ENCODE peak calls at places on chromosome 15, in four cellular contexts. G, Q, E and A are unnamed samples.

GRCh38 chr15:90188914-90189748 is 12.0 kb upstream of the SEMA4B start:
- DNase-seq in E (no peak), Q (no peak), G (no peak), A (no peak)

GRCh38 chr15:85396554-85396953 is 16.2 kb downstream of the AKAP13 start:
- DNase-seq in E (no peak), G (no peak), Q (no peak), A (no peak)

GRCh38 chr15:56468271-56468912 is 3.5 kb upstream of the MNS1 start:
- DNase-seq in E (no peak), G (no peak), Q (peak), A (peak)

GRCh38 chr15:38972831-38973230 is 408.2 kb upstream of the RASGRP1 start:
- DNase-seq in E (no peak), Q (no peak), G (no peak), A (no peak)

GRCh38 chr15:83435202-83435601 is 11.9 kb upstream of the SH3GL3 start:
- DNase-seq in E (no peak), Q (no peak), G (no peak), A (no peak)

GRCh38 chr15:33679065-33679464 is 289.2 kb upstream of the CHRM5 start:
- DNase-seq in G (no peak), Q (no peak), E (no peak), A (peak)

GRCh38 chr15:98873441-98874218 is 134.0 kb downstream of the PGPEP1L start:
- DNase-seq in Q (peak), G (no peak), E (no peak), A (peak)

GRCh38 chr15:61080209-61081027 is 148.7 kb downstream of the RORA start:
- DNase-seq in G (no peak), E (no peak), Q (no peak), A (no peak)

GRCh38 chr15:50166216-50166615 is 15.8 kb upstream of the SLC27A2 start:
- DNase-seq in G (no peak), Q (peak), E (no peak), A (no peak)

GRCh38 chr15:31163769-31164572 is 62.4 kb upstream of the TRPM1 start:
- DNase-seq in Q (no peak), E (no peak), G (no peak), A (peak)

GRCh38 chr15:83327041-83327440 is 42.6 kb upstream of the BNC1 start:
- DNase-seq in E (no peak), G (no peak), Q (no peak), A (peak)

GRCh38 chr15:80556694-80557367 is 138.3 kb upstream of the ABHD17C start:
- DNase-seq in Q (peak), G (no peak), E (peak), A (no peak)

GRCh38 chr15:78004919-78005634 is 72.4 kb downstream of the TBC1D2B start:
- DNase-seq in E (no peak), G (no peak), Q (peak), A (peak)

GRCh38 chr15:55627730-55628368 is 39.7 kb upstream of the PYGO1 start:
- DNase-seq in E (no peak), Q (peak), G (no peak), A (peak)

GRCh38 chr15:93730724-93731123 is 500.6 kb upstream of the MCTP2 start:
- DNase-seq in G (no peak), Q (no peak), E (no peak), A (no peak)

GRCh38 chr15:71951134-71951533 is 140.8 kb downstream of the NR2E3 start:
- DNase-seq in E (no peak), Q (peak), G (no peak), A (no peak)

GRCh38 chr15:82081904-82082810 is 36.3 kb upstream of the MEX3B start:
- DNase-seq in E (peak), Q (peak), G (peak), A (peak)

GRCh38 chr15:79035111-79035601 is 55.4 kb downstream of the RASGRF1 start:
- DNase-seq in G (peak), E (no peak), Q (no peak), A (peak)

GRCh38 chr15:68207176-68207935 is 2.2 kb upstream of the CALML4 start:
- DNase-seq in Q (no peak), E (no peak), G (no peak), A (no peak)

GRCh38 chr15:42575188-42576039 is at the start of gene STARD9:
- DNase-seq in G (peak), Q (peak), E (peak), A (peak)
- H2BK120ac ChIP-seq in G (no peak), Q (peak), E (no peak), A (no peak)

DNA sequence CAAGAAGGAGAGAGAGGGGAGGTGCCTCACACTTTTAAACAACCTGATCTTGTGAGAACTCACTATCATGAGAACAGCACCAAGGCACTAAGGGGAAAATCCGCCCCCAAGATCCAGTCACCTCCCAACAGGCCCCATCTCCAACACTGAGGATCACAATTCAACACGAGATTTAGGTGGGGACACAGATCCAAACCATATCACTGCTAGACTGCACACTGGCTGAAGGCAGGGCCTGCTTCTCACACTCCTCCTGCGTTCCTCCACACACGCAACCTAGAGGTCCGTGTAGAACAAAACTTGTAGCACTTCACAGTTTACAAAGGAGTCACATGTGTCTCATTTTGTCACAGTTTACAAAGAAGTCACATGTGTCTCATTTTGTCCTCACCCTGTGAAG is 97.8 kb downstream of the DAPK2 start:
- DNase-seq in G (peak), E (peak), Q (no peak), A (no peak)
- H3K56ac ChIP-seq in G (no peak), E (no peak), Q (no peak), A (no peak)

GRCh38 chr15:62895905-62896316 is 146.6 kb upstream of the TPM1 start:
- DNase-seq in E (no peak), Q (peak), G (no peak), A (peak)
- H3K4ac ChIP-seq in E (no peak), Q (peak), G (no peak), A (peak)

GRCh38 chr15:70423267-70423666 is 325.6 kb upstream of the TLE3 start:
- DNase-seq in E (no peak), G (no peak), Q (no peak), A (no peak)
- H2BK120ac ChIP-seq in E (no peak), G (no peak), Q (no peak), A (no peak)